ENCODE peak calls at places on chromosomes 5 and 9, in six cellular contexts. One of them, this sample, is unnamed.
A peak's percentile ranks its signal among the peaks of the same experiment; 100 is the strongest.

GRCh38 chr5:92435781-92436180 is 1052.7 kb upstream of the ARRDC3 start:
- DNase-seq in T-helper 1 cell: no peak
- DNase-seq in CD8-positive, alpha-beta memory T cell: no peak
- DNase-seq in HFFc6: no peak
- DNase-seq in HEK293T: no peak
- DNase-seq in SK-N-SH: no peak
- DNase-seq in this sample: no peak

GRCh38 chr9:36286388-36286787 is 28.1 kb upstream of the GNE start:
- DNase-seq in CD8-positive, alpha-beta memory T cell: no peak
- DNase-seq in T-helper 1 cell: no peak
- DNase-seq in SK-N-SH: no peak
- DNase-seq in HEK293T: no peak
- DNase-seq in HFFc6: no peak
- DNase-seq in this sample: no peak

GRCh38 chr9:109114670-109115069 is 5.1 kb downstream of the TMEM245 start:
- DNase-seq in T-helper 1 cell: no peak
- DNase-seq in SK-N-SH: no peak
- DNase-seq in HEK293T: no peak
- DNase-seq in CD8-positive, alpha-beta memory T cell: no peak
- DNase-seq in HFFc6: peak; percentile 51
- DNase-seq in this sample: no peak

GRCh38 chr9:120768247-120768646 is 25.0 kb downstream of the FBXW2 start:
- DNase-seq in HEK293T: no peak
- DNase-seq in T-helper 1 cell: no peak
- DNase-seq in SK-N-SH: no peak
- DNase-seq in HFFc6: no peak
- DNase-seq in CD8-positive, alpha-beta memory T cell: no peak
- DNase-seq in this sample: no peak

GRCh38 chr5:33807771-33808170 is 84.0 kb downstream of the ADAMTS12 start:
- DNase-seq in T-helper 1 cell: no peak
- DNase-seq in HFFc6: no peak
- DNase-seq in SK-N-SH: no peak
- DNase-seq in HEK293T: no peak
- DNase-seq in CD8-positive, alpha-beta memory T cell: no peak
- DNase-seq in this sample: no peak

GRCh38 chr9:134487066-134487710 is 154.4 kb upstream of the COL5A1 start:
- DNase-seq in HEK293T: no peak
- DNase-seq in CD8-positive, alpha-beta memory T cell: no peak
- DNase-seq in T-helper 1 cell: no peak
- DNase-seq in SK-N-SH: no peak
- DNase-seq in HFFc6: no peak
- DNase-seq in this sample: no peak

GRCh38 chr5:94316916-94317838 is 301.2 kb downstream of the KIAA0825 start:
- DNase-seq in SK-N-SH: no peak
- DNase-seq in HFFc6: no peak
- DNase-seq in CD8-positive, alpha-beta memory T cell: no peak
- DNase-seq in HEK293T: no peak
- DNase-seq in T-helper 1 cell: no peak
- DNase-seq in this sample: no peak

GRCh38 chr5:9166202-9167147 is 379.4 kb downstream of the SEMA5A start:
- DNase-seq in SK-N-SH: no peak
- DNase-seq in T-helper 1 cell: no peak
- DNase-seq in CD8-positive, alpha-beta memory T cell: no peak
- DNase-seq in HEK293T: no peak
- DNase-seq in HFFc6: no peak
- DNase-seq in this sample: no peak

GRCh38 chr5:14723648-14724231 is 59.2 kb downstream of the OTULIN start:
- DNase-seq in T-helper 1 cell: no peak
- DNase-seq in HFFc6: no peak
- DNase-seq in SK-N-SH: no peak
- DNase-seq in CD8-positive, alpha-beta memory T cell: no peak
- DNase-seq in HEK293T: no peak
- DNase-seq in this sample: no peak

GRCh38 chr5:2371419-2371710 is 380.1 kb downstream of the IRX2 start:
- DNase-seq in SK-N-SH: no peak
- DNase-seq in T-helper 1 cell: no peak
- DNase-seq in HEK293T: no peak
- DNase-seq in HFFc6: no peak
- DNase-seq in CD8-positive, alpha-beta memory T cell: no peak
- DNase-seq in this sample: no peak

This sample was measured in NCI-H345.